ENCODE peak calls at places on chromosomes 11 and 22, in five cellular contexts. O, T, K, F and P are unnamed samples.
A peak's percentile ranks its signal among the peaks of the same experiment; 100 is the strongest.

GRCh38 chr22:44080936-44081853 is 57.1 kb downstream of the PARVB start:
- DNase-seq in O (peak; percentile 87), T (peak; percentile 79), K (peak; percentile 82), F (peak; percentile 70), P (peak; percentile 84)

GRCh38 chr11:98183034-98183433 is 837.7 kb upstream of the CNTN5 start:
- DNase-seq in O (no peak), T (no peak), K (no peak), F (no peak), P (no peak)

GRCh38 chr11:41175304-41175972 is 284.0 kb downstream of the LRRC4C start:
- DNase-seq in O (no peak), T (no peak), K (no peak), F (no peak), P (no peak)

GRCh38 chr11:61000426-61000825 is 28.9 kb downstream of the CD6 start:
- DNase-seq in O (no peak), T (no peak), K (no peak), F (no peak), P (no peak)

GRCh38 chr11:80943226-80943625 is 1502.4 kb upstream of the TENM4 start:
- DNase-seq in O (no peak), T (no peak), K (no peak), F (no peak), P (no peak)

GRCh38 chr22:43634316-43634715 is 177.8 kb downstream of the EFCAB6 start:
- DNase-seq in O (no peak), T (no peak), K (no peak), F (no peak), P (no peak)

GRCh38 chr11:15613799-15614198 is 499.1 kb downstream of the INSC start:
- DNase-seq in O (no peak), T (no peak), K (no peak), F (no peak), P (no peak)

GRCh38 chr11:123578778-123579481 is 75.5 kb downstream of the SCN3B start:
- DNase-seq in O (no peak), T (no peak), K (no peak), F (no peak), P (no peak)

GRCh38 chr22:28815101-28815500 is 14.7 kb upstream of the XBP1 start:
- DNase-seq in O (no peak), T (no peak), K (no peak), F (no peak), P (no peak)

GRCh38 chr11:113670149-113670829 is 35.8 kb downstream of the TMPRSS5 start:
- DNase-seq in O (no peak), T (no peak), K (no peak), F (no peak), P (no peak)

GRCh38 chr11:132941024-132941646 is 591.2 kb downstream of the OPCML start:
- DNase-seq in O (no peak), T (peak; percentile 52), K (no peak), F (peak; percentile 48), P (no peak)